ENCODE peak calls at places on chromosome 10, in five cellular contexts. S is heart left ventricle, W is PC-3, G is heart right ventricle, N is thyroid gland. F is an unnamed sample. For H3K4me1, the result is how much of the 10 kb centered on the place peaks cover.

GRCh38 chr10:89301721-89302445 is at the start of gene IFIT2:
- DNase-seq in W (peak), G (no peak), S (peak), N (peak), F (peak)

GRCh38 chr10:34492081-34492480 is 323.0 kb downstream of the PARD3 start:
- DNase-seq in S (no peak), N (no peak), G (no peak), W (peak), F (no peak)

GRCh38 chr10:88205842-88206446 is 342.5 kb downstream of the PTEN start:
- DNase-seq in S (no peak), N (peak), W (no peak), G (no peak), F (no peak)

GRCh38 chr10:29412452-29413004 is 123.7 kb downstream of the LYZL1 start:
- DNase-seq in S (no peak), G (no peak), N (no peak), W (no peak), F (no peak)

GRCh38 chr10:33325929-33326328 is 8.5 kb downstream of the NRP1 start:
- DNase-seq in N (no peak), G (no peak), W (peak), S (no peak), F (no peak)

GRCh38 chr10:127824826-127825225 is 67.9 kb downstream of the CLRN3 start:
- DNase-seq in W (no peak), G (no peak), S (no peak), N (no peak), F (no peak)

GRCh38 chr10:47247190-47248059 is 52.6 kb upstream of the GDF10 start:
- DNase-seq in W (no peak), N (no peak), G (no peak), S (no peak), F (no peak)

GRCh38 chr10:27644307-27644939 is 101.2 kb downstream of the MKX start:
- DNase-seq in W (no peak), S (no peak), G (no peak), N (no peak), F (peak)

GRCh38 chr10:117934477-117934876 is 112.3 kb downstream of the RAB11FIP2 start:
- DNase-seq in W (no peak), N (no peak), G (no peak), S (no peak), F (no peak)

GRCh38 chr10:35635576-35635975 is 6.5 kb downstream of the FZD8 start:
- DNase-seq in S (no peak), N (peak), G (no peak), W (peak), F (peak)

GRCh38 chr10:48480397-48481374 is 124.2 kb downstream of the ARHGAP22 start:
- DNase-seq in W (no peak), G (no peak), S (no peak), N (no peak), F (no peak)

GRCh38 chr10:50385610-50386009 is 134.3 kb upstream of the ASAH2 start:
- DNase-seq in S (peak), N (peak), W (no peak), G (peak), F (no peak)

GRCh38 chr10:116671274-116671926 is 50.6 kb downstream of the PNLIPRP2 start:
- DNase-seq in G (no peak), W (peak), S (no peak), N (no peak), F (no peak)

GRCh38 chr10:69438531-69439349 is 12.5 kb upstream of the TSPAN15 start:
- DNase-seq in N (no peak), S (no peak), W (peak), G (no peak), F (no peak)

GRCh38 chr10:96588601-96589419 is 2.0 kb upstream of the TM9SF3 start:
- DNase-seq in G (no peak), W (no peak), N (no peak), S (no peak), F (no peak)

GRCh38 chr10:67385566-67385965 is 310.4 kb downstream of the CTNNA3 start:
- DNase-seq in W (no peak), G (no peak), S (no peak), N (no peak), F (no peak)

GRCh38 chr10:106424981-106425380 is 739.5 kb downstream of the SORCS1 start:
- DNase-seq in G (no peak), S (no peak), W (peak), N (no peak), F (no peak)

GRCh38 chr10:43409385-43410109 is 561 bp upstream of the HNRNPF start:
- DNase-seq in G (peak), N (no peak), W (peak), S (peak), F (peak)

GRCh38 chr10:4383683-4384082 is 442.3 kb upstream of the AKR1E2 start:
- DNase-seq in G (no peak), W (no peak), N (no peak), S (no peak), F (no peak)

GRCh38 chr10:32377458-32378370 is 30.8 kb upstream of the EPC1 start:
- DNase-seq in S (peak), N (peak), G (no peak), W (peak), F (peak)

GRCh38 chr10:3395487-3395886 is 222.9 kb upstream of the PITRM1 start:
- DNase-seq in G (no peak), N (no peak), W (peak), S (no peak), F (no peak)

GRCh38 chr10:133132711-133133291 is 27.2 kb upstream of the KNDC1 start:
- DNase-seq in N (no peak), S (no peak), G (no peak), W (no peak), F (no peak)

GRCh38 chr10:71074176-71074755 is 138.1 kb upstream of the UNC5B start:
- DNase-seq in G (no peak), N (no peak), W (peak), S (no peak), F (no peak)

GRCh38 chr10:12252882-12253546 is 57.0 kb downstream of the CDC123 start:
- DNase-seq in W (peak), N (no peak), S (no peak), G (no peak), F (no peak)
- H3K27ac ChIP-seq in W (no peak), N (no peak), S (no peak), G (no peak), F (no peak)

GRCh38 chr10:119178371-119179119 is at the start of gene PRDX3:
- DNase-seq in G (peak), W (peak), S (peak), N (peak), F (peak)
- TF ChIP-seq CTCF in G (peak), W (no peak), S (peak), N (no peak), F (no peak)

GRCh38 chr10:8061274-8062211 is 7.1 kb downstream of the GATA3 start:
- DNase-seq in W (no peak), N (peak), S (no peak), G (no peak), F (no peak)

GRCh38 chr10:8063935-8064334 is 9.4 kb downstream of the GATA3 start:
- DNase-seq in S (no peak), N (no peak), W (no peak), G (no peak), F (no peak)

GRCh38 chr10:8064436-8064835 is 9.9 kb downstream of the GATA3 start:
- DNase-seq in S (no peak), W (no peak), G (no peak), N (no peak), F (no peak)

GRCh38 chr10:8065651-8066050 is 11.2 kb downstream of the GATA3 start:
- DNase-seq in N (no peak), G (no peak), W (no peak), S (no peak), F (no peak)

DNA sequence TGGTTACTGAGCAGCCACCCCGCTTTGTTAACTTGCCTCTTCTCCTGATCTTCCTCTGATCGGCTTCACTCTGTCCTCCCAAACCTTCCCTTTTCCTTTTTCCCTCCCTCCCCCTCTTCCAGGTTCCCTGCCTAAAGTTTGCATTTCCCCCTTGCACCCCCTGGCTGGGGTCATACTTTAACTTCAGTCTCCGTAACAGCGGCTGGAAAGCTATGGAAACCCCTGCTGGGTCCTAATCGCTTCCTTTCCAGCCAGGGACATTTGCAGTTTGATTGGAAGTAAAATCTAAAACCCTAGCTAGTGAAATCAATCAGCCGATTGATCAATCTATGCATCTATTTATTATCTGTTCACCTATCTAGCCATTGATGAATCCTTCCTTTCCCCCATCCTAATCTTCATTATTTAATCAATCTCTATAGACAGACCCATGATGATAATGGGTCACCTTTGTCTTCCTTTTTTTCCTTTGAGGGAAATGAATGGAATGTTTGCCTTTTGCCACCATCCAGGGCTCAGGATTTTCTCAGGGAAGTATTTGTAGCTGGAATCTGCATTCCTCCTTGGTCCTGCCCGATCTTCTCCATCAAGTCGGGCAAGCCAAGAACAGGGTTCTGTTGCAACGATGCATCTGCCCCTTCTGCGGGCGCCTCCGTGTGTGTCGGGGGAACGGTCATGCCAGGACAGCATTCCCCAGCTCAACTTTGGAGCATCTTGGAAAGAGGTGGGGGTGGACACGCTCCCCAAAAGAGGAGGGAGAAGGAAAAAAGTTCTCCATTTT is 8.8 kb downstream of the GATA3 start:
- DNase-seq in N (no peak), S (no peak), G (no peak), W (no peak), F (no peak)
- H3K4me1 ChIP-seq in N (under half), S (under half), G (under half), W (under half), F (under half)

DNA sequence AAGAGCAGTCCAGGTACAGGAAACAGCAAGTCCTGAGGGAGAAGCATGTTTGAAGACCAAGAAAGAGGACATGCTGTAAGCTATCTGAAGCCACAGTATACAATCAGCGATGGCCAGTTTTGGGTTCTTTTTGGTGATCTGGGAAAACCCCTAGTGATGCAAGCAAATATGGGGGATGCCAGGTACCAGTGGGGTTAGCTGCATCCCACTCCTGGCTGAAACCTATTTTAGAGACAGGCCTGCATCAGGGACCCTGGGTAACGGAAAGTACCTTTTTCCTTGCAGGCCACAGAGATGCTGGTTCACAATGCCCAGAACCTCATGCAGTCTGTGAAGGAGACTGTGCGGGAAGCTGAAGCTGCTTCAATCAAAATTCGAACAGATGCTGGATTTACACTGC is 32.9 kb downstream of the AP3M1 start:
- DNase-seq in S (no peak), W (no peak), G (no peak), N (no peak), F (no peak)
- H3K27ac ChIP-seq in S (no peak), W (peak), G (no peak), N (no peak), F (no peak)

GRCh38 chr10:102776779-102777417 is 33.1 kb downstream of the WBP1L start:
- DNase-seq in G (peak), N (peak), W (no peak), S (peak), F (peak)
- TF ChIP-seq CTCF in G (no peak), N (no peak), W (no peak), S (no peak), F (no peak)

DNA sequence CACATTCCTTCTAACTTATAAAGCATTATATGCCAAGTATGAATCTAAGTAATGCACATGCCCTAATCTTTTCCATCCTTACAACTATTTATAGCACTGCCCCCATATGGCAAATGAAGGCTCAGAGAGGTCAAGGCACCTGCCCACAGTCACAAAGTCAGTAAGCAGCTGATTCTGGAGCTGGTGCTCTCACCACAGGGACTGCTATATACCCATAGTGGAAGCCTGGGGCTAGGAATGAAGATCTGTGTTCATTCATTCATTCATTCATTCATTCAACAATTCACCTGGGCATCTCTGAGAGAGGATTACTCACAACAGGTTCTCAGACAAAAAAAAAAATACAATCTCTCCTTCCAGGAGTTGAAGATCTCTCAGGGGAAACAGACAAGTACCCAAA is 213.4 kb downstream of the KCNMA1 start:
- DNase-seq in W (no peak), N (no peak), S (no peak), G (no peak), F (no peak)
- H3K4me1 ChIP-seq in W (under half), N (under half), S (under half), G (under half), F (under half)

DNA sequence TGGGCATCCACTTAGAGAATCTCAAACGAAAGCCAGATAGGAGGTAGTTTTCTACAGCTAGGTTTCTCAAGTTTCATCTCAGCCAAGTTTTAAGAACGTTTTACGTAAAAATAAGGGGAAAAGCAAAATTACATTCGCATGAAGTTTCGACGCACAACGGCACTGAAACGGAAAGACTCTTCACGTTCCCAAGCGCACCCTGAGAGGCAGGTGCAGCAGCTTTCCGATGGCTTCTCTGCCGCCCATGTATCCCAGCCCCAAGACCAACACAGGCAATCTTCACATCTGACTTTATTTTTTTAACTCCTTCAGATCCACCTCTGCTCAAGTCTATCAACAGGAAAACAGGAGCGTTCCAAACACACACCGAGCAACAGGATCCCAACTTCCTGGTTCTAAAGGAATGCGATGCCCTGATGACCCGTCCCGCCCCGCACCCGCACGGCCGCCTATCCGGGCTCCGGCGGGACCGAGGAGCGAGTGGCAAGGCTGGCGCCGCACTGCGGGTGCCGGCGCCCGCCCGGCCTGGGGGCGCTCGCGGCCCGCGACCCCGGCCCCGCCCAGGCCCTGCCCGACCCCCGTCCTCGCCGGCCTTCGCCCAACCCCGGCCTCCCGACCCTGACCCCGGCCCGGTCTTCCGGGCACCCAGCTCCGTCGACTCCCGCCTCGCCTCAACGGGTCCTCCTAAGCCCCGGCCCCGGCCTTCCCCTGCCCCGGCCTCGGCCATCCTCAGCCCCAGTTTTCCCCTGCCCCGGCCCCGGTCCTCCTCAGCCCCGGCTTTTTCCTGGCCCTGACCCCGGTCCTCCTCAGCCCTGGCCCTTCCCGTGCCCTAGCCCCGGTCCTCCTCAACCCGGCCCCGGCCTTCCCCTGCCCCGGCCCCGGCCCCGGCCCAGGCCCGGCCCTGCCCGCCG is 835 bp downstream of the LARP4B start:
- DNase-seq in S (peak), N (peak), G (peak), W (peak), F (peak)
- H3K27ac ChIP-seq in S (peak), N (peak), G (peak), W (no peak), F (peak)

DNA sequence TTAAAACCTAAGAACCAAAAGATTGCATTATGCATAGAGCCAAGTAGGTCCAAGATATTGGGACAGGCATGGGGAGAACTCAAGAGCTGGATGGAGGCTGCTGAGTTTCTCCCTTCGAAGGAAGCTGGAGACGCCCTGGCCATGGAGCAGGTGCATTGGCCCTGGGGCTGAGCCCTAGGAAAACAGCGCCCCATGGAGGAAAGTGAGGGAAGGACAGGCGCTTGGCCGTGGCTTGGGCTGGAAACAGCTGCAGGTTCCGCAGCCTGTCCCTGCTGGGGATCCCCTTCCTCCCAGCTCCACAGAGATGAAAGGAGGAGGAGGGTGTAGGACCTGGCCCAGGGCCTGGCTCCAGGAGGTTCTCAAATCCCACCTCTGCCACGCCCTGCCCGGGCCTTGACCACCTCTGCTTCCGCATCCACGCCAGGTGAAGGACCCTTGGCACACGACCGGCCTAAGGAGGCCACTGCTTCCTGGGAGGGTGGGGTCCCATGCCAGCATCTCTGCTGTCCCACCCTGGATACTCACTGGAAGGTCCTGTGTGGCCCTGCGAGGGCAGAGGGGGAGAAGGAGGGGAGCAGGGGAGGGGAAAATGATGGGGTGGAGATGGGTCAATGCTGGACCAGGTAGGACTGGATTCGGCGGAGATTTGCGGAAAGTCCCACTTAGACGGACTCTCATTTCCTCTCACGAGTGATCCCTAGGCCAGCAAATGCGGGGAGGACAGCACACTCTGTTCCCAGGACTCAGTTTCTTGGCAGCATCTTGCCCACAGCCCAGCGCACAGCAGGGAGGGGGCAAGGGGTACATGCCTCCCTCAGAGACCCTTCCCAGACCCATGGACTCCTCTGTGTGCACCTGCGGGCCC is 258.6 kb upstream of the TCERG1L start:
- DNase-seq in G (no peak), N (no peak), W (no peak), S (no peak), F (no peak)
- TF ChIP-seq CTCF in G (no peak), N (no peak), W (no peak), S (no peak), F (no peak)

GRCh38 chr10:104262055-104262454 is 6.9 kb upstream of the GSTO2 start:
- DNase-seq in S (peak), G (no peak), W (no peak), N (no peak), F (no peak)

GRCh38 chr10:104260775-104261115 is 6.1 kb downstream of the GSTO1 start:
- DNase-seq in N (no peak), G (no peak), W (peak), S (no peak), F (no peak)

GRCh38 chr10:104259456-104259855 is 4.8 kb downstream of the GSTO1 start:
- DNase-seq in W (no peak), N (peak), G (no peak), S (no peak), F (no peak)

GRCh38 chr10:104258209-104258608 is 3.5 kb downstream of the GSTO1 start:
- DNase-seq in S (no peak), W (no peak), G (no peak), N (no peak), F (no peak)

GRCh38 chr10:104259999-104260774 is 5.5 kb downstream of the GSTO1 start:
- DNase-seq in N (peak), G (no peak), W (no peak), S (peak), F (no peak)
- H3K4me1 ChIP-seq in N (half or more), G (half or more), W (under half), S (half or more), F (half or more)

GRCh38 chr10:75191821-75192568 is 18.6 kb upstream of the VDAC2 start:
- DNase-seq in W (peak), S (peak), G (peak), N (peak), F (peak)
- H3K27ac ChIP-seq in W (peak), S (peak), G (peak), N (peak), F (peak)